ENCODE peak calls at places on chromosomes 16 and 17, in nine cellular contexts. E, H, Z, W, B, Q, F, N and A are unnamed samples.

GRCh38 chr17:21001813-21002221 is 41.0 kb downstream of the USP22 start:
- DNase-seq in Q (no peak), E (no peak), Z (peak), B (no peak), H (no peak), N (no peak), F (no peak), W (no peak), A (no peak)

GRCh38 chr16:29989111-29989858 is 6.1 kb downstream of the HIRIP3 start:
- DNase-seq in B (no peak), H (no peak), Z (no peak), N (no peak), E (no peak), Q (no peak), W (no peak), F (no peak), A (no peak)

GRCh38 chr17:67013891-67014290 is 30.5 kb upstream of the CACNG1 start:
- DNase-seq in F (no peak), N (no peak), Z (no peak), H (no peak), B (no peak), E (no peak), W (no peak), Q (no peak), A (no peak)

GRCh38 chr17:12815642-12816141 is 26.4 kb downstream of the ARHGAP44 start:
- DNase-seq in Q (no peak), H (no peak), F (no peak), Z (no peak), B (no peak), E (no peak), W (no peak), N (no peak), A (no peak)

GRCh38 chr17:27473748-27474609 is 17.7 kb downstream of the KSR1 start:
- DNase-seq in N (no peak), E (peak), Q (peak), B (peak), W (no peak), Z (no peak), H (peak), F (no peak), A (no peak)

GRCh38 chr16:17305694-17306093 is 165.1 kb downstream of the XYLT1 start:
- DNase-seq in W (no peak), H (no peak), E (peak), B (peak), F (no peak), Q (peak), N (no peak), Z (no peak), A (no peak)

GRCh38 chr17:31918701-31919128 is 17.2 kb upstream of the UTP6 start:
- DNase-seq in H (no peak), Q (no peak), Z (no peak), N (no peak), E (no peak), B (no peak), W (no peak), F (no peak), A (no peak)

GRCh38 chr17:2689411-2690164 is 22.0 kb downstream of the CLUH start:
- DNase-seq in W (peak), H (peak), B (no peak), E (no peak), F (no peak), N (no peak), Q (peak), Z (no peak), A (no peak)

GRCh38 chr16:50309156-50309526 is 42.8 kb downstream of the ADCY7 start:
- DNase-seq in Z (no peak), B (no peak), F (no peak), N (no peak), W (no peak), H (no peak), E (no peak), Q (no peak), A (no peak)

GRCh38 chr16:24036614-24037013 is 200.8 kb downstream of the PRKCB start:
- DNase-seq in W (peak), Z (peak), F (peak), B (peak), H (peak), N (peak), Q (peak), E (peak), A (peak)

GRCh38 chr17:17466511-17466910 is 10.3 kb upstream of the MED9 start:
- DNase-seq in H (no peak), Z (no peak), N (no peak), B (no peak), E (no peak), F (no peak), W (no peak), Q (no peak), A (no peak)

GRCh38 chr17:67417507-67417906 is 40.4 kb downstream of the PITPNC1 start:
- DNase-seq in N (no peak), W (no peak), E (no peak), Q (no peak), F (no peak), H (no peak), B (no peak), Z (no peak), A (no peak)

GRCh38 chr16:89430436-89431157 is 59.8 kb downstream of the ANKRD11 start:
- DNase-seq in W (no peak), E (no peak), N (no peak), B (no peak), Z (peak), Q (no peak), F (no peak), H (no peak), A (no peak)

GRCh38 chr16:1102921-1103648 is 7.0 kb upstream of the C1QTNF8 start:
- DNase-seq in W (peak), Z (peak), Q (peak), B (peak), N (peak), E (peak), H (peak), F (peak), A (no peak)

GRCh38 chr17:80474933-80475915 is 1.2 kb downstream of the NPTX1 start:
- DNase-seq in H (no peak), W (peak), E (no peak), Z (no peak), N (no peak), Q (peak), B (no peak), F (peak), A (no peak)

GRCh38 chr17:45143101-45143670 is 5.1 kb upstream of the HEXIM1 start:
- DNase-seq in B (no peak), F (no peak), E (no peak), N (no peak), Q (no peak), H (no peak), Z (no peak), W (no peak), A (no peak)

GRCh38 chr17:44353656-44354331 is 8.7 kb downstream of the GRN start:
- DNase-seq in H (no peak), W (no peak), B (no peak), Q (peak), F (no peak), Z (no peak), N (no peak), E (no peak), A (no peak)

GRCh38 chr16:76386784-76387183 is 109.6 kb downstream of the CNTNAP4 start:
- DNase-seq in H (no peak), Z (no peak), E (no peak), F (no peak), Q (no peak), N (no peak), W (no peak), B (no peak), A (no peak)

GRCh38 chr17:65277576-65277975 is 140.4 kb downstream of the RGS9 start:
- DNase-seq in E (no peak), H (no peak), W (no peak), F (no peak), B (no peak), N (no peak), Z (peak), Q (no peak), A (no peak)

GRCh38 chr16:77874347-77874746 is 86.0 kb downstream of the VAT1L start:
- DNase-seq in B (no peak), W (no peak), H (no peak), F (no peak), E (no peak), Z (no peak), Q (no peak), N (no peak), A (no peak)